ENCODE peak calls at places on chromosomes 6 and 20, in ten cellular contexts. One of them, this sample, is unnamed.
A peak's percentile ranks its signal among the peaks of the same experiment; 100 is the strongest.

GRCh38 chr6:146312606-146313005 is 231.0 kb upstream of the RAB32 start:
- DNase-seq in suprapubic skin: no peak
- DNase-seq in ovary: no peak
- DNase-seq in transverse colon: no peak
- DNase-seq in sigmoid colon: no peak
- DNase-seq in K562: no peak
- DNase-seq in upper lobe of left lung: no peak
- DNase-seq in H1: no peak
- DNase-seq in A549: no peak
- DNase-seq in stomach: no peak
- DNase-seq in this sample: no peak

GRCh38 chr6:37630281-37630799 is 67.3 kb downstream of the MDGA1 start:
- DNase-seq in stomach: peak; percentile 57
- DNase-seq in suprapubic skin: no peak
- DNase-seq in K562: peak; percentile 58
- DNase-seq in transverse colon: no peak
- DNase-seq in A549: peak; percentile 87
- DNase-seq in ovary: no peak
- DNase-seq in sigmoid colon: peak; percentile 59
- DNase-seq in H1: no peak
- DNase-seq in upper lobe of left lung: no peak
- DNase-seq in this sample: no peak

GRCh38 chr6:52603000-52603795 is 26.3 kb upstream of the TRAM2 start:
- DNase-seq in A549: no peak
- DNase-seq in H1: no peak
- DNase-seq in stomach: no peak
- DNase-seq in transverse colon: no peak
- DNase-seq in upper lobe of left lung: no peak
- DNase-seq in ovary: no peak
- DNase-seq in sigmoid colon: no peak
- DNase-seq in K562: no peak
- DNase-seq in suprapubic skin: no peak
- DNase-seq in this sample: no peak

GRCh38 chr6:144920391-144920983 is 635.4 kb downstream of the UTRN start:
- DNase-seq in upper lobe of left lung: no peak
- DNase-seq in stomach: no peak
- DNase-seq in A549: no peak
- DNase-seq in transverse colon: no peak
- DNase-seq in suprapubic skin: no peak
- DNase-seq in K562: no peak
- DNase-seq in H1: no peak
- DNase-seq in ovary: no peak
- DNase-seq in sigmoid colon: no peak
- DNase-seq in this sample: no peak

GRCh38 chr6:81614292-81614691 is 138.2 kb downstream of the TENT5A start:
- DNase-seq in ovary: no peak
- DNase-seq in A549: peak; percentile 1
- DNase-seq in suprapubic skin: no peak
- DNase-seq in K562: no peak
- DNase-seq in H1: no peak
- DNase-seq in sigmoid colon: no peak
- DNase-seq in upper lobe of left lung: no peak
- DNase-seq in stomach: peak; percentile 27
- DNase-seq in transverse colon: peak; percentile 26
- DNase-seq in this sample: no peak

GRCh38 chr20:53803492-53804155 is 210.0 kb upstream of the ZNF217 start:
- DNase-seq in ovary: no peak
- DNase-seq in A549: no peak
- DNase-seq in suprapubic skin: no peak
- DNase-seq in K562: no peak
- DNase-seq in H1: no peak
- DNase-seq in sigmoid colon: no peak
- DNase-seq in upper lobe of left lung: no peak
- DNase-seq in transverse colon: no peak
- DNase-seq in stomach: no peak
- DNase-seq in this sample: no peak

GRCh38 chr6:151059612-151060095 is 180.1 kb upstream of the AKAP12 start:
- DNase-seq in ovary: no peak
- DNase-seq in stomach: no peak
- DNase-seq in K562: no peak
- DNase-seq in transverse colon: no peak
- DNase-seq in suprapubic skin: no peak
- DNase-seq in A549: peak; percentile 87
- DNase-seq in sigmoid colon: no peak
- DNase-seq in H1: no peak
- DNase-seq in upper lobe of left lung: no peak
- DNase-seq in this sample: no peak

GRCh38 chr20:57654363-57654997 is 34.3 kb upstream of the ZBP1 start:
- DNase-seq in K562: peak; percentile 85
- DNase-seq in A549: peak; percentile 71
- DNase-seq in stomach: peak; percentile 58
- DNase-seq in upper lobe of left lung: no peak
- DNase-seq in ovary: peak; percentile 41
- DNase-seq in H1: peak; percentile 84
- DNase-seq in transverse colon: peak; percentile 65
- DNase-seq in sigmoid colon: peak; percentile 76
- DNase-seq in suprapubic skin: peak; percentile 56
- DNase-seq in this sample: peak; percentile 60

GRCh38 chr6:127481628-127482027 is 22.4 kb upstream of the KIAA0408 start:
- DNase-seq in stomach: no peak
- DNase-seq in ovary: no peak
- DNase-seq in suprapubic skin: no peak
- DNase-seq in transverse colon: no peak
- DNase-seq in sigmoid colon: no peak
- DNase-seq in K562: no peak
- DNase-seq in upper lobe of left lung: no peak
- DNase-seq in H1: no peak
- DNase-seq in A549: peak; percentile 9
- DNase-seq in this sample: no peak

GRCh38 chr20:11143481-11143880 is 469.7 kb upstream of the JAG1 start:
- DNase-seq in suprapubic skin: no peak
- DNase-seq in H1: no peak
- DNase-seq in upper lobe of left lung: no peak
- DNase-seq in A549: no peak
- DNase-seq in transverse colon: no peak
- DNase-seq in K562: no peak
- DNase-seq in sigmoid colon: no peak
- DNase-seq in stomach: no peak
- DNase-seq in ovary: no peak
- DNase-seq in this sample: no peak

GRCh38 chr6:131949909-131950766 is 1.0 kb downstream of the CCN2 start:
- DNase-seq in suprapubic skin: peak; percentile 87
- DNase-seq in K562: no peak
- DNase-seq in stomach: peak; percentile 80
- DNase-seq in ovary: peak; percentile 66
- DNase-seq in H1: peak; percentile 81
- DNase-seq in A549: peak; percentile 75
- DNase-seq in upper lobe of left lung: peak; percentile 89
- DNase-seq in sigmoid colon: peak; percentile 92
- DNase-seq in transverse colon: peak; percentile 83
- DNase-seq in this sample: peak; percentile 72

GRCh38 chr20:14303106-14303505 is 34.3 kb downstream of the FLRT3 start:
- DNase-seq in ovary: no peak
- DNase-seq in H1: no peak
- DNase-seq in suprapubic skin: no peak
- DNase-seq in sigmoid colon: no peak
- DNase-seq in K562: no peak
- DNase-seq in upper lobe of left lung: no peak
- DNase-seq in A549: no peak
- DNase-seq in transverse colon: no peak
- DNase-seq in stomach: no peak
- DNase-seq in this sample: no peak

GRCh38 chr6:37280162-37280895 is 22.4 kb upstream of the TMEM217 start:
- DNase-seq in sigmoid colon: no peak
- DNase-seq in H1: no peak
- DNase-seq in suprapubic skin: no peak
- DNase-seq in A549: no peak
- DNase-seq in transverse colon: no peak
- DNase-seq in upper lobe of left lung: no peak
- DNase-seq in ovary: no peak
- DNase-seq in stomach: no peak
- DNase-seq in K562: no peak
- DNase-seq in this sample: no peak

GRCh38 chr6:10256113-10256690 is 158.7 kb downstream of the TFAP2A start:
- DNase-seq in stomach: no peak
- DNase-seq in A549: no peak
- DNase-seq in suprapubic skin: no peak
- DNase-seq in transverse colon: no peak
- DNase-seq in H1: peak; percentile 55
- DNase-seq in K562: peak; percentile 31
- DNase-seq in ovary: no peak
- DNase-seq in sigmoid colon: no peak
- DNase-seq in upper lobe of left lung: no peak
- DNase-seq in this sample: no peak

DNA sequence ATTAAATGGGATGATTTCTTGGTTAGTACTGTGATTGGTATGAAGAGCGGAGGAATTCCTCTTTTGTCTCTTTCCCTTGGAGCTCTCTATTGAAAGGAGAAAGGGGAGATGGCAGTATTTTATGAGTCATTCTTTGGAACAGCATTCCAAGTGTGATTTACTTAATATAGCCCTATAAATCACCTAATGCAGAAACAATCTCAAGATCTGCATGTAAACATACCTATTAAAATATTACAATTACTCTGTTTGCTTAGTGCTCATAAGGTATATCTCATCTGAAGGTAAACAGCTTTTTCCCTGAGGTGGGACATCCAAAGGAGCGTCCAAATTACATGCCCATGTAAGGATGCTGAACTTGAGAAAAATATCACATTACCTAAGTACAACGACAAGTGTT is 228.9 kb downstream of the FOXC1 start:
- DNase-seq in suprapubic skin: no peak
- DNase-seq in H1: no peak
- DNase-seq in transverse colon: no peak
- DNase-seq in ovary: no peak
- DNase-seq in sigmoid colon: no peak
- DNase-seq in upper lobe of left lung: no peak
- DNase-seq in stomach: no peak
- DNase-seq in K562: no peak
- DNase-seq in A549: no peak
- DNase-seq in this sample: no peak
- TF ChIP-seq EP300 in suprapubic skin: no peak
- TF ChIP-seq EP300 in H1: no peak
- TF ChIP-seq EP300 in transverse colon: no peak
- TF ChIP-seq EP300 in ovary: no peak
- TF ChIP-seq EP300 in sigmoid colon: no peak
- TF ChIP-seq EP300 in upper lobe of left lung: no peak
- TF ChIP-seq EP300 in stomach: no peak
- TF ChIP-seq EP300 in K562: no peak
- TF ChIP-seq EP300 in A549: no peak
- TF ChIP-seq EP300 in this sample: no peak

DNA sequence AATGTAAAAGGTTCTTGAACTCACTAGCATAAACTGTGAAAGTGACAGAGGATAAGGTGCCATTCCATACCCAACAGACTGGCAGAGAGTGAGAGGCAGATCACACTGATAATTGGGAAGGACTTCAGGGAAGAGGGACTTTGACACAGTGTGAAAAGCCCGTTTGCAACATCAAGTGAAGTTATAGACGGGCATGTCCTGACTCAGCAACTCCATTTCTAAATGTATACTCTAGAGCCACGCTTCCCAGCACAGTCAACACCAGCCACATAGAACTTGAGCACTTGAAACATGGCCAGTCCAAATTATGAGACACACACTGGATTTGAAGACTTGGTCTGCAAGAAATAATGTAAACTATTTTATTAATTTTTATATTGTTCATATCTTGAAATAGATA is 45.9 kb upstream of the XRN2 start:
- DNase-seq in A549: no peak
- DNase-seq in sigmoid colon: no peak
- DNase-seq in transverse colon: no peak
- DNase-seq in H1: no peak
- DNase-seq in upper lobe of left lung: no peak
- DNase-seq in stomach: no peak
- DNase-seq in suprapubic skin: no peak
- DNase-seq in ovary: no peak
- DNase-seq in K562: no peak
- DNase-seq in this sample: no peak
- H3K4me1 ChIP-seq in A549: no peaks in the 10 kb centered on the region
- H3K4me1 ChIP-seq in sigmoid colon: no peaks in the 10 kb centered on the region
- H3K4me1 ChIP-seq in transverse colon: no peaks in the 10 kb centered on the region
- H3K4me1 ChIP-seq in H1: no peaks in the 10 kb centered on the region
- H3K4me1 ChIP-seq in upper lobe of left lung: no peaks in the 10 kb centered on the region
- H3K4me1 ChIP-seq in stomach: no peaks in the 10 kb centered on the region
- H3K4me1 ChIP-seq in suprapubic skin: no peaks in the 10 kb centered on the region
- H3K4me1 ChIP-seq in ovary: no peaks in the 10 kb centered on the region
- H3K4me1 ChIP-seq in K562: no peaks in the 10 kb centered on the region
- H3K4me1 ChIP-seq in this sample: no peaks in the 10 kb centered on the region

GRCh38 chr6:69584913-69585729 is 211.7 kb downstream of the LMBRD1 start:
- DNase-seq in ovary: no peak
- DNase-seq in upper lobe of left lung: no peak
- DNase-seq in stomach: no peak
- DNase-seq in sigmoid colon: no peak
- DNase-seq in suprapubic skin: no peak
- DNase-seq in transverse colon: no peak
- DNase-seq in A549: no peak
- DNase-seq in H1: no peak
- DNase-seq in K562: no peak
- DNase-seq in this sample: no peak
- TF ChIP-seq EP300 in ovary: no peak
- TF ChIP-seq EP300 in upper lobe of left lung: no peak
- TF ChIP-seq EP300 in stomach: no peak
- TF ChIP-seq EP300 in sigmoid colon: no peak
- TF ChIP-seq EP300 in suprapubic skin: no peak
- TF ChIP-seq EP300 in transverse colon: no peak
- TF ChIP-seq EP300 in A549: no peak
- TF ChIP-seq EP300 in H1: no peak
- TF ChIP-seq EP300 in K562: no peak
- TF ChIP-seq EP300 in this sample: no peak

GRCh38 chr20:50532231-50532630 is 22.0 kb downstream of the PTPN1 start:
- DNase-seq in K562: no peak
- DNase-seq in transverse colon: no peak
- DNase-seq in stomach: no peak
- DNase-seq in upper lobe of left lung: no peak
- DNase-seq in suprapubic skin: no peak
- DNase-seq in A549: no peak
- DNase-seq in sigmoid colon: no peak
- DNase-seq in H1: no peak
- DNase-seq in ovary: no peak
- DNase-seq in this sample: no peak

GRCh38 chr20:50527068-50527605 is 17.0 kb downstream of the PTPN1 start:
- DNase-seq in A549: no peak
- DNase-seq in suprapubic skin: no peak
- DNase-seq in transverse colon: no peak
- DNase-seq in ovary: no peak
- DNase-seq in H1: no peak
- DNase-seq in K562: no peak
- DNase-seq in upper lobe of left lung: no peak
- DNase-seq in sigmoid colon: no peak
- DNase-seq in stomach: no peak
- DNase-seq in this sample: no peak

GRCh38 chr20:50528129-50528528 is 17.9 kb downstream of the PTPN1 start:
- DNase-seq in transverse colon: no peak
- DNase-seq in upper lobe of left lung: no peak
- DNase-seq in suprapubic skin: no peak
- DNase-seq in stomach: no peak
- DNase-seq in sigmoid colon: no peak
- DNase-seq in A549: no peak
- DNase-seq in H1: no peak
- DNase-seq in ovary: no peak
- DNase-seq in K562: no peak
- DNase-seq in this sample: no peak

GRCh38 chr20:50526403-50526989 is 16.3 kb downstream of the PTPN1 start:
- DNase-seq in K562: no peak
- DNase-seq in H1: no peak
- DNase-seq in A549: no peak
- DNase-seq in ovary: no peak
- DNase-seq in suprapubic skin: no peak
- DNase-seq in upper lobe of left lung: no peak
- DNase-seq in stomach: no peak
- DNase-seq in transverse colon: no peak
- DNase-seq in sigmoid colon: no peak
- DNase-seq in this sample: no peak

GRCh38 chr20:50528804-50529351 is 18.7 kb downstream of the PTPN1 start:
- DNase-seq in stomach: no peak
- DNase-seq in suprapubic skin: no peak
- DNase-seq in sigmoid colon: no peak
- DNase-seq in H1: no peak
- DNase-seq in ovary: no peak
- DNase-seq in upper lobe of left lung: no peak
- DNase-seq in A549: no peak
- DNase-seq in K562: no peak
- DNase-seq in transverse colon: no peak
- DNase-seq in this sample: no peak
- H3K4me1 ChIP-seq in stomach: peaks cover 92% of the 10 kb centered on the region
- H3K4me1 ChIP-seq in suprapubic skin: peaks cover 56% of the 10 kb centered on the region
- H3K4me1 ChIP-seq in sigmoid colon: peaks cover 40% of the 10 kb centered on the region
- H3K4me1 ChIP-seq in H1: no peaks in the 10 kb centered on the region
- H3K4me1 ChIP-seq in ovary: peaks cover 10% of the 10 kb centered on the region
- H3K4me1 ChIP-seq in upper lobe of left lung: peaks cover 41% of the 10 kb centered on the region
- H3K4me1 ChIP-seq in A549: no peaks in the 10 kb centered on the region
- H3K4me1 ChIP-seq in K562: peaks cover 17% of the 10 kb centered on the region
- H3K4me1 ChIP-seq in transverse colon: peaks cover 44% of the 10 kb centered on the region
- H3K4me1 ChIP-seq in this sample: peaks cover 45% of the 10 kb centered on the region